ENCODE peak calls at places on chromosome 3, in four cellular contexts. L is stimulated activated CD8-positive, alpha-beta memory T cell treated with anti-CD3 and anti-CD28 coated beads, Interleukin-2, amount 100 ng/mL, for 1 hour; S is activated T-helper 1 cell treated with anti-CD3 and anti-CD28 coated beads, Interleukin-2, amount 50 U/mL, for 16 hours; A is AG09309. V is an unnamed sample.

GRCh38 chr3:179768080-179768479 is 115.2 kb downstream of the USP13 start:
- DNase-seq in A (peak), S (no peak), L (no peak), V (peak)

GRCh38 chr3:157445897-157446296 is 9.2 kb downstream of the PTX3 start:
- DNase-seq in L (no peak), S (no peak), A (no peak), V (no peak)

GRCh38 chr3:16802382-16802781 is 82.4 kb upstream of the PLCL2 start:
- DNase-seq in L (no peak), A (no peak), S (no peak), V (no peak)

GRCh38 chr3:72329354-72329753 is 518.9 kb downstream of the SHQ1 start:
- DNase-seq in A (no peak), L (no peak), S (no peak), V (no peak)

GRCh38 chr3:177110308-177111254 is 86.7 kb downstream of the TBL1XR1 start:
- DNase-seq in S (no peak), L (no peak), A (no peak), V (no peak)

GRCh38 chr3:125116311-125117069 is 60.7 kb upstream of the HEG1 start:
- DNase-seq in A (no peak), L (no peak), S (no peak), V (peak)

GRCh38 chr3:112693186-112693585 is 52.2 kb upstream of the CCDC80 start:
- DNase-seq in S (no peak), A (no peak), L (no peak), V (no peak)

GRCh38 chr3:50657816-50658215 is 16.9 kb upstream of the DOCK3 start:
- DNase-seq in L (no peak), S (no peak), A (no peak), V (no peak)

GRCh38 chr3:11845661-11846060 is 1.0 kb downstream of the TAMM41 start:
- DNase-seq in L (no peak), S (no peak), A (no peak), V (no peak)

GRCh38 chr3:195230244-195230643 is 40.7 kb downstream of the XXYLT1 start:
- DNase-seq in A (no peak), S (no peak), L (no peak), V (no peak)